ENCODE peak calls at places on chromosome 4, in four cellular contexts. X is GM12865, R is neural progenitor cell, K is colonic mucosa. Y is an unnamed sample.

GRCh38 chr4:33188733-33189132 is 2468.6 kb downstream of the PCDH7 start:
- DNase-seq in X (no peak), R (no peak), K (no peak), Y (no peak)

GRCh38 chr4:75542824-75543223 is 13.0 kb upstream of the ODAPH start:
- DNase-seq in X (no peak), R (no peak), K (no peak), Y (no peak)

GRCh38 chr4:2165391-2165790 is 76.5 kb downstream of the HAUS3 start:
- DNase-seq in X (no peak), R (no peak), K (no peak), Y (no peak)

GRCh38 chr4:26753642-26754041 is 107.0 kb upstream of the STIM2 start:
- DNase-seq in X (no peak), R (no peak), K (no peak), Y (no peak)

GRCh38 chr4:145891958-145892357 is 46.7 kb downstream of the ZNF827 start:
- DNase-seq in X (no peak), R (no peak), K (no peak), Y (no peak)

GRCh38 chr4:150234246-150234645 is 156.0 kb downstream of the DCLK2 start:
- DNase-seq in X (no peak), R (no peak), K (no peak), Y (no peak)

GRCh38 chr4:122117743-122118142 is 34.4 kb upstream of the BLTP1 start:
- DNase-seq in X (no peak), R (no peak), K (no peak), Y (no peak)

GRCh38 chr4:73776363-73776762 is 36.0 kb downstream of the CXCL8 start:
- DNase-seq in X (no peak), R (no peak), K (peak; percentile 41), Y (peak; percentile 60)

GRCh38 chr4:128454281-128455075 is 166.9 kb upstream of the PGRMC2 start:
- DNase-seq in X (peak; percentile 88), R (peak; percentile 83), K (peak; percentile 64), Y (peak; percentile 68)

GRCh38 chr4:139665690-139666529 is at the start of gene MGST2:
- DNase-seq in X (peak; percentile 70), R (peak; percentile 73), K (peak; percentile 94), Y (peak; percentile 46)

GRCh38 chr4:7204656-7205387 is 12.5 kb downstream of the SORCS2 start:
- DNase-seq in X (no peak), R (no peak), K (no peak), Y (no peak)

GRCh38 chr4:173243321-173243720 is 74.7 kb downstream of the GALNT7 start:
- DNase-seq in X (no peak), R (no peak), K (no peak), Y (no peak)

GRCh38 chr4:41745292-41746024 is 3.1 kb downstream of the PHOX2B start:
- DNase-seq in X (no peak), R (peak; percentile 34), K (no peak), Y (no peak)

GRCh38 chr4:3640587-3640962 is 108.4 kb upstream of the LRPAP1 start:
- DNase-seq in X (no peak), R (no peak), K (no peak), Y (no peak)

GRCh38 chr4:113293043-113293560 is 243.6 kb downstream of the ANK2 start:
- DNase-seq in X (no peak), R (peak; percentile 34), K (no peak), Y (no peak)

GRCh38 chr4:100983426-100983825 is 363.9 kb downstream of the PPP3CA start:
- DNase-seq in X (no peak), R (no peak), K (no peak), Y (no peak)

GRCh38 chr4:15714616-15715015 is 11.8 kb downstream of the BST1 start:
- DNase-seq in X (no peak), R (no peak), K (no peak), Y (no peak)

GRCh38 chr4:3013323-3013722 is 50.0 kb downstream of the GRK4 start:
- DNase-seq in X (no peak), R (no peak), K (no peak), Y (no peak)

GRCh38 chr4:2250764-2251072 is 8.8 kb upstream of the HAUS3 start:
- DNase-seq in X (no peak), R (no peak), K (no peak), Y (no peak)

GRCh38 chr4:188976644-188977115 is 837.4 kb downstream of the TRIML1 start:
- DNase-seq in X (no peak), R (peak; percentile 87), K (no peak), Y (no peak)

GRCh38 chr4:76219299-76220055 is 5.9 kb upstream of the SCARB2 start:
- DNase-seq in X (no peak), R (no peak), K (no peak), Y (no peak)

GRCh38 chr4:156894234-156894633 is 77.4 kb downstream of the PDGFC start:
- DNase-seq in X (no peak), R (no peak), K (no peak), Y (no peak)

GRCh38 chr4:139153411-139154133 is 23.4 kb downstream of the ELF2 start:
- DNase-seq in X (no peak), R (no peak), K (no peak), Y (no peak)

GRCh38 chr4:159150838-159151390 is 48.0 kb downstream of the RAPGEF2 start:
- DNase-seq in X (peak; percentile 54), R (no peak), K (no peak), Y (no peak)

GRCh38 chr4:48645225-48645794 is 134.8 kb downstream of the FRYL start:
- DNase-seq in X (no peak), R (no peak), K (no peak), Y (no peak)

GRCh38 chr4:150232029-150232428 is 153.8 kb downstream of the DCLK2 start:
- DNase-seq in X (no peak), R (no peak), K (no peak), Y (no peak)

GRCh38 chr4:182230256-182230655 is 12.9 kb upstream of the TENM3 start:
- DNase-seq in X (no peak), R (no peak), K (no peak), Y (no peak)

GRCh38 chr4:155339588-155339987 is 37.2 kb downstream of the MAP9 start:
- DNase-seq in X (no peak), R (no peak), K (peak; percentile 42), Y (peak; percentile 0)

GRCh38 chr4:7398788-7399432 is 35.8 kb downstream of the PSAPL1 start:
- DNase-seq in X (no peak), R (no peak), K (no peak), Y (no peak)

GRCh38 chr4:16573181-16573580 is 325.3 kb downstream of the LDB2 start:
- DNase-seq in X (no peak), R (no peak), K (no peak), Y (no peak)

GRCh38 chr4:188428935-188429334 is 289.7 kb downstream of the TRIML1 start:
- DNase-seq in X (no peak), R (peak; percentile 63), K (no peak), Y (no peak)

GRCh38 chr4:13700196-13701140 is 72.9 kb upstream of the BOD1L1 start:
- DNase-seq in X (no peak), R (no peak), K (no peak), Y (no peak)

GRCh38 chr4:181860157-181860556 is 383.0 kb upstream of the TENM3 start:
- DNase-seq in X (no peak), R (no peak), K (no peak), Y (no peak)

GRCh38 chr4:138555584-138555983 is 313.4 kb upstream of the SLC7A11 start:
- DNase-seq in X (peak; percentile 41), R (peak; percentile 72), K (no peak), Y (no peak)

GRCh38 chr4:139988863-139989765 is 164.9 kb downstream of the MAML3 start:
- DNase-seq in X (no peak), R (peak; percentile 34), K (no peak), Y (peak; percentile 58)

GRCh38 chr4:14888790-14889189 is 113.5 kb upstream of the CPEB2 start:
- DNase-seq in X (no peak), R (no peak), K (no peak), Y (no peak)

GRCh38 chr4:98113005-98113404 is 30.3 kb downstream of the STPG2 start:
- DNase-seq in X (peak; percentile 13), R (peak; percentile 69), K (no peak), Y (no peak)

GRCh38 chr4:19486400-19486799 is 765.3 kb upstream of the SLIT2 start:
- DNase-seq in X (no peak), R (peak; percentile 5), K (no peak), Y (peak; percentile 17)
- TF ChIP-seq CTCF in X (no peak), R (peak; percentile 30), K (no peak), Y (no peak)

DNA sequence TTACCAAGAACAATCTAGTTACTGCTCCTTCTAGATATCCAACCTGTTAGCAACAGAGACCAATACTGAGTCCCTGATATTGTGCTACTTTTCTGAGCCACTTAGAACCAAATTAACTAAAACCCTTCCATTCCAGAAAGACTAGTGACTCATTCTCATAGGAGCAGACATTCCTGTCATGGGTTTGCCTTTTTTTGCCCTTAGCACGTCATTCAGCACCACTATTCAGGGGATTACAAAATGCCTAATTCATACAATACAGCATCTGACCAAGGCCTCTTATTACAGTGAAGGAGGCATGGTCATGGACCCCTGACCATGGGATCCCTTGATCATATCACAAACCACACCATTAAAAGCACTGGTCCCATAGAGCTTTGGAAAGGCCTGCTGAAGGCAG is 123.8 kb upstream of the CXCL13 start:
- DNase-seq in X (no peak), R (no peak), K (no peak), Y (no peak)
- TF ChIP-seq CTCF in X (no peak), R (no peak), K (no peak), Y (no peak)

GRCh38 chr4:56979674-56980073 is 978 bp downstream of the POLR2B start:
- DNase-seq in X (peak; percentile 76), R (peak; percentile 37), K (peak; percentile 40), Y (peak; percentile 15)

GRCh38 chr4:56977321-56978012 is at the start of gene NOA1:
- DNase-seq in X (peak; percentile 99), R (peak; percentile 97), K (peak; percentile 99), Y (peak; percentile 94)

GRCh38 chr4:56978750-56979303 is at the start of gene POLR2B:
- DNase-seq in X (peak; percentile 98), R (peak; percentile 98), K (peak; percentile 98), Y (peak; percentile 87)

GRCh38 chr4:56976283-56976877 is 1.0 kb downstream of the NOA1 start:
- DNase-seq in X (peak; percentile 17), R (no peak), K (peak; percentile 25), Y (peak; percentile 5)

DNA sequence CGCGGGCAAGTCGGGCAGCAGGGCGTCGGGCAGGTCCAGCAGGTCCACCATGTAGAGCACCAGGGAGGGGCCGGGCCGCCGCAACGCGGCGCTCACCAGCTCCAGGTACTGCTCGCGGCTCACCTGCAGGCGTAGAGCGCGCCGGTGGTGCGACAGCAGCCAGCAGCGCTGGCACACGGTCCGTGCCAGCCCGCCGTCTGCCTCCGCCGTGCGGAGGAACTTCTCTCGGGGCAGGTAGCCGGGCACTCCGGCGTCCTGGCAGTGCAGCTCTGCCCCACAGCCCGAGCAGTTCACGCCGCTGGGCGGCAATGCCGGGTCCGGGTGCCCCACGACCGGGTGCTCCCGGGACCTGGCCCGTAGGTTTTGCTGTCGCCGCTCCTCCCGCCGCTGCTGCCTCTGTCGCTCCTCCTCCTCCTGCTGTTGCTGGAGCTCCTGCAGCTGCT is 507 bp downstream of the NOA1 start:
- DNase-seq in X (peak; percentile 57), R (peak; percentile 64), K (peak; percentile 68), Y (peak; percentile 70)
- TF ChIP-seq CTCF in X (no peak), R (no peak), K (no peak), Y (no peak)

GRCh38 chr4:21514022-21514421 is 434.6 kb downstream of the KCNIP4 start:
- DNase-seq in X (no peak), R (no peak), K (no peak), Y (no peak)

GRCh38 chr4:21517460-21517859 is 431.1 kb downstream of the KCNIP4 start:
- DNase-seq in X (no peak), R (no peak), K (no peak), Y (no peak)

GRCh38 chr4:21507439-21507838 is 441.1 kb downstream of the KCNIP4 start:
- DNase-seq in X (peak; percentile 5), R (peak; percentile 10), K (no peak), Y (no peak)

GRCh38 chr4:21512351-21512750 is 436.2 kb downstream of the KCNIP4 start:
- DNase-seq in X (peak; percentile 18), R (peak; percentile 64), K (no peak), Y (no peak)
- TF ChIP-seq CTCF in X (peak; percentile 11), R (peak; percentile 70), K (peak; percentile 16), Y (no peak)